ENCODE peak calls at places on chromosomes 12 and 14, in four cellular contexts. F is T-helper 1 cell; M is T-cell; B is activated T-helper 2 cell treated with anti-CD3 and anti-CD28 coated beads, Interferon-gamma antibody, Interleukin-2, Interleukin-4, amounts not matched to agents 10 μg/mL and 5 μg/mL and 100 μg/mL, durations not matched to agents 14 hours and 24 hours and 36 hours. E is an unnamed sample.

GRCh38 chr12:110874351-110874750 is 27.6 kb downstream of the CCDC63 start:
- DNase-seq in B (no peak), F (no peak), M (no peak), E (no peak)

GRCh38 chr12:41242613-41243012 is 54.5 kb downstream of the PDZRN4 start:
- DNase-seq in M (no peak), B (no peak), F (no peak), E (no peak)

GRCh38 chr12:88067301-88067700 is 38.1 kb upstream of the C12orf50 start:
- DNase-seq in F (no peak), M (no peak), B (no peak), E (no peak)

GRCh38 chr12:48995061-48995879 is 3.9 kb downstream of the DDN start:
- DNase-seq in F (no peak), M (no peak), B (no peak), E (peak)

GRCh38 chr12:15522574-15523187 is 200.4 kb downstream of the PTPRO start:
- DNase-seq in F (no peak), M (no peak), B (no peak), E (no peak)

GRCh38 chr12:116062698-116063097 is 214.8 kb downstream of the MED13L start:
- DNase-seq in M (no peak), F (no peak), B (no peak), E (no peak)

GRCh38 chr12:109182041-109182839 is 65.9 kb downstream of the ACACB start:
- DNase-seq in F (no peak), M (no peak), B (no peak), E (peak)

GRCh38 chr12:48601013-48601756 is 31.3 kb upstream of the LALBA start:
- DNase-seq in B (no peak), F (no peak), M (no peak), E (peak)

GRCh38 chr12:84329933-84330332 is 582.7 kb downstream of the SLC6A15 start:
- DNase-seq in M (no peak), B (no peak), F (no peak), E (no peak)

GRCh38 chr12:7716391-7716790 is 5.2 kb downstream of the DPPA3 start:
- DNase-seq in M (no peak), F (no peak), B (no peak), E (no peak)

GRCh38 chr14:85313801-85314207 is 216.1 kb upstream of the FLRT2 start:
- DNase-seq in B (no peak), F (no peak), M (no peak), E (no peak)

GRCh38 chr12:19546027-19546426 is 106.7 kb downstream of the AEBP2 start:
- DNase-seq in M (no peak), B (no peak), F (no peak), E (no peak)

GRCh38 chr12:107840186-107840585 is 65.7 kb downstream of the ASCL4 start:
- DNase-seq in M (no peak), B (no peak), F (no peak), E (no peak)

GRCh38 chr12:92784795-92785562 is 82.2 kb downstream of the PLEKHG7 start:
- DNase-seq in M (peak), F (peak), B (no peak), E (peak)

GRCh38 chr12:79547735-79548347 is 142.9 kb downstream of the PAWR start:
- DNase-seq in M (no peak), F (no peak), B (no peak), E (peak)